ENCODE peak calls at places on chromosomes 12 and 14, in six cellular contexts. One of them, this sample, is unnamed.
A peak's percentile ranks its signal among the peaks of the same experiment; 100 is the strongest.

GRCh38 chr14:85599939-85600338 is 70.0 kb downstream of the FLRT2 start:
- DNase-seq in bronchial epithelial cell: peak; percentile 27
- DNase-seq in right lobe of liver: no peak
- DNase-seq in keratinocyte: no peak
- DNase-seq in endothelial cell: no peak
- DNase-seq in HFFc6: peak; percentile 60
- DNase-seq in this sample: peak; percentile 21

GRCh38 chr14:51472881-51473280 is 178.8 kb upstream of the FRMD6 start:
- DNase-seq in bronchial epithelial cell: peak; percentile 52
- DNase-seq in right lobe of liver: no peak
- DNase-seq in endothelial cell: no peak
- DNase-seq in HFFc6: peak; percentile 14
- DNase-seq in keratinocyte: no peak
- DNase-seq in this sample: no peak

GRCh38 chr14:44995770-44996294 is 33.8 kb downstream of the TOGARAM1 start:
- DNase-seq in keratinocyte: no peak
- DNase-seq in bronchial epithelial cell: no peak
- DNase-seq in HFFc6: no peak
- DNase-seq in right lobe of liver: no peak
- DNase-seq in endothelial cell: no peak
- DNase-seq in this sample: no peak

GRCh38 chr12:67151891-67152290 is 117.3 kb upstream of the CAND1 start:
- DNase-seq in keratinocyte: no peak
- DNase-seq in HFFc6: no peak
- DNase-seq in bronchial epithelial cell: no peak
- DNase-seq in right lobe of liver: no peak
- DNase-seq in endothelial cell: no peak
- DNase-seq in this sample: no peak

GRCh38 chr12:122963928-122964240 is 2.4 kb downstream of the ABCB9 start:
- DNase-seq in bronchial epithelial cell: no peak
- DNase-seq in endothelial cell: no peak
- DNase-seq in right lobe of liver: no peak
- DNase-seq in HFFc6: no peak
- DNase-seq in keratinocyte: no peak
- DNase-seq in this sample: no peak

GRCh38 chr12:10409387-10409786 is at the start of gene KLRC4:
- DNase-seq in HFFc6: no peak
- DNase-seq in keratinocyte: no peak
- DNase-seq in right lobe of liver: no peak
- DNase-seq in endothelial cell: no peak
- DNase-seq in bronchial epithelial cell: peak; percentile 58
- DNase-seq in this sample: no peak

GRCh38 chr12:106766393-106766826 is 8.1 kb upstream of the RIC8B start:
- DNase-seq in keratinocyte: no peak
- DNase-seq in endothelial cell: no peak
- DNase-seq in bronchial epithelial cell: no peak
- DNase-seq in HFFc6: no peak
- DNase-seq in right lobe of liver: peak; percentile 90
- DNase-seq in this sample: peak; percentile 10

GRCh38 chr14:74514471-74514932 is 20.9 kb downstream of the ISCA2 start:
- DNase-seq in endothelial cell: no peak
- DNase-seq in HFFc6: no peak
- DNase-seq in keratinocyte: no peak
- DNase-seq in bronchial epithelial cell: peak; percentile 60
- DNase-seq in right lobe of liver: no peak
- DNase-seq in this sample: no peak

GRCh38 chr12:93108958-93109357 is 179.9 kb upstream of the EEA1 start:
- DNase-seq in bronchial epithelial cell: no peak
- DNase-seq in endothelial cell: no peak
- DNase-seq in HFFc6: peak; percentile 31
- DNase-seq in keratinocyte: no peak
- DNase-seq in right lobe of liver: no peak
- DNase-seq in this sample: no peak

GRCh38 chr12:34391771-34392581 is 369.7 kb downstream of the ALG10 start:
- DNase-seq in right lobe of liver: peak; percentile 27
- DNase-seq in bronchial epithelial cell: no peak
- DNase-seq in endothelial cell: no peak
- DNase-seq in HFFc6: no peak
- DNase-seq in keratinocyte: no peak
- DNase-seq in this sample: no peak

GRCh38 chr12:124626841-124627502 is 59.6 kb upstream of the NCOR2 start:
- DNase-seq in keratinocyte: no peak
- DNase-seq in right lobe of liver: no peak
- DNase-seq in endothelial cell: no peak
- DNase-seq in bronchial epithelial cell: no peak
- DNase-seq in HFFc6: no peak
- DNase-seq in this sample: no peak

GRCh38 chr14:99592933-99593753 is 10.9 kb downstream of the CCDC85C start:
- DNase-seq in right lobe of liver: no peak
- DNase-seq in HFFc6: no peak
- DNase-seq in endothelial cell: no peak
- DNase-seq in keratinocyte: no peak
- DNase-seq in bronchial epithelial cell: no peak
- DNase-seq in this sample: no peak

GRCh38 chr14:88831285-88831684 is 6.8 kb downstream of the TTC8 start:
- DNase-seq in endothelial cell: no peak
- DNase-seq in bronchial epithelial cell: peak; percentile 89
- DNase-seq in HFFc6: peak; percentile 81
- DNase-seq in right lobe of liver: no peak
- DNase-seq in keratinocyte: peak; percentile 66
- DNase-seq in this sample: peak; percentile 89

GRCh38 chr12:45644521-45644920 is 85.0 kb upstream of the ARID2 start:
- DNase-seq in right lobe of liver: no peak
- DNase-seq in endothelial cell: no peak
- DNase-seq in bronchial epithelial cell: peak; percentile 92
- DNase-seq in keratinocyte: peak; percentile 85
- DNase-seq in HFFc6: peak; percentile 3
- DNase-seq in this sample: peak; percentile 70

GRCh38 chr14:59483360-59483759 is 848 bp downstream of the L3HYPDH start:
- DNase-seq in bronchial epithelial cell: peak; percentile 53
- DNase-seq in HFFc6: peak; percentile 47
- DNase-seq in keratinocyte: no peak
- DNase-seq in right lobe of liver: peak; percentile 45
- DNase-seq in endothelial cell: no peak
- DNase-seq in this sample: peak; percentile 50

GRCh38 chr14:99937475-99938244 is 127.6 kb upstream of the EVL start:
- DNase-seq in keratinocyte: no peak
- DNase-seq in bronchial epithelial cell: peak; percentile 26
- DNase-seq in right lobe of liver: no peak
- DNase-seq in HFFc6: no peak
- DNase-seq in endothelial cell: no peak
- DNase-seq in this sample: no peak

GRCh38 chr12:124328116-124328515 is 33.2 kb downstream of the RFLNA start:
- DNase-seq in right lobe of liver: no peak
- DNase-seq in endothelial cell: no peak
- DNase-seq in bronchial epithelial cell: no peak
- DNase-seq in HFFc6: no peak
- DNase-seq in keratinocyte: no peak
- DNase-seq in this sample: no peak

GRCh38 chr12:8452976-8453616 is 2.7 kb upstream of the CLEC6A start:
- DNase-seq in endothelial cell: no peak
- DNase-seq in bronchial epithelial cell: no peak
- DNase-seq in keratinocyte: no peak
- DNase-seq in right lobe of liver: no peak
- DNase-seq in HFFc6: no peak
- DNase-seq in this sample: no peak

GRCh38 chr14:61489932-61490331 is 168.6 kb downstream of the PRKCH start:
- DNase-seq in bronchial epithelial cell: no peak
- DNase-seq in HFFc6: no peak
- DNase-seq in keratinocyte: no peak
- DNase-seq in right lobe of liver: peak; percentile 77
- DNase-seq in endothelial cell: no peak
- DNase-seq in this sample: peak; percentile 91

GRCh38 chr14:80867798-80868197 is 73.7 kb downstream of the CEP128 start:
- DNase-seq in keratinocyte: no peak
- DNase-seq in right lobe of liver: no peak
- DNase-seq in bronchial epithelial cell: no peak
- DNase-seq in endothelial cell: no peak
- DNase-seq in HFFc6: no peak
- DNase-seq in this sample: no peak

GRCh38 chr12:32176606-32177005 is 70.0 kb downstream of the BICD1 start:
- DNase-seq in right lobe of liver: no peak
- DNase-seq in endothelial cell: no peak
- DNase-seq in HFFc6: no peak
- DNase-seq in bronchial epithelial cell: no peak
- DNase-seq in keratinocyte: no peak
- DNase-seq in this sample: no peak

GRCh38 chr12:95593266-95593871 is 42.1 kb upstream of the USP44 start:
- DNase-seq in right lobe of liver: no peak
- DNase-seq in HFFc6: no peak
- DNase-seq in bronchial epithelial cell: no peak
- DNase-seq in keratinocyte: no peak
- DNase-seq in endothelial cell: no peak
- DNase-seq in this sample: no peak

GRCh38 chr12:64347630-64348029 is 42.9 kb downstream of the C12orf56 start:
- DNase-seq in keratinocyte: no peak
- DNase-seq in endothelial cell: no peak
- DNase-seq in bronchial epithelial cell: no peak
- DNase-seq in HFFc6: no peak
- DNase-seq in right lobe of liver: no peak
- DNase-seq in this sample: no peak

GRCh38 chr14:58243790-58244555 is 670 bp upstream of the PSMA3 start:
- DNase-seq in endothelial cell: no peak
- DNase-seq in HFFc6: no peak
- DNase-seq in keratinocyte: no peak
- DNase-seq in right lobe of liver: no peak
- DNase-seq in bronchial epithelial cell: peak; percentile 62
- DNase-seq in this sample: peak; percentile 40

GRCh38 chr14:101359221-101360044 is 201.9 kb upstream of the DIO3 start:
- DNase-seq in bronchial epithelial cell: no peak
- DNase-seq in right lobe of liver: no peak
- DNase-seq in HFFc6: peak; percentile 1
- DNase-seq in endothelial cell: no peak
- DNase-seq in keratinocyte: no peak
- DNase-seq in this sample: no peak

GRCh38 chr12:21296751-21297406 is 37.8 kb downstream of the SLCO1A2 start:
- DNase-seq in right lobe of liver: no peak
- DNase-seq in bronchial epithelial cell: peak; percentile 8
- DNase-seq in keratinocyte: no peak
- DNase-seq in HFFc6: peak; percentile 6
- DNase-seq in endothelial cell: no peak
- DNase-seq in this sample: peak; percentile 26

DNA sequence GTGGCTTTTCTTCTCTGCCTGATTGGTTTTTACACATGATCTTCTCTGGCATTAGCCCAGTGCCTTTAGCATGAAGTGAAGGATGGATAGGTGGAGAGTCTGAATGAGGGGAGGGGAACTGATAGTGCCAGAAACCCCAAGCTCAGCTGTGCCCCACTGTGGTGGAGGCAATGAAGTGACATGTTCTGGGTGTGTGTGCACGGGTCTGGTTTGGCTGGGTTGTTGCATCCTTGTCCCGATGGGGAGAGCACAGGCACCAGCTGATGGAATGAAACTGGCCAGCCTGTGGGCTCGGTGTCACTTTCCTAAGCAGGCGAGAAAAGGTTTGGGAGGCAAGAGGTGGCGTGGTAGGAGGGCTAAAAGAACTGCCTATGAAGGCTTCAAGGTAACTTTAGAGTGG is 65.3 kb downstream of the CACNA1C start:
- DNase-seq in keratinocyte: no peak
- DNase-seq in HFFc6: no peak
- DNase-seq in bronchial epithelial cell: no peak
- DNase-seq in endothelial cell: no peak
- DNase-seq in right lobe of liver: no peak
- DNase-seq in this sample: no peak
- TF ChIP-seq CTCF in keratinocyte: no peak
- TF ChIP-seq CTCF in HFFc6: no peak
- TF ChIP-seq CTCF in bronchial epithelial cell: no peak
- TF ChIP-seq CTCF in endothelial cell: no peak
- TF ChIP-seq CTCF in right lobe of liver: no peak
- TF ChIP-seq CTCF in this sample: no peak

GRCh38 chr12:116009805-116010204 is 267.7 kb downstream of the MED13L start:
- DNase-seq in HFFc6: no peak
- DNase-seq in right lobe of liver: no peak
- DNase-seq in keratinocyte: no peak
- DNase-seq in bronchial epithelial cell: no peak
- DNase-seq in endothelial cell: no peak
- DNase-seq in this sample: peak; percentile 2
- TF ChIP-seq CTCF in HFFc6: peak; percentile 72
- TF ChIP-seq CTCF in right lobe of liver: no peak
- TF ChIP-seq CTCF in keratinocyte: peak; percentile 42
- TF ChIP-seq CTCF in bronchial epithelial cell: peak; percentile 29
- TF ChIP-seq CTCF in endothelial cell: peak; percentile 72
- TF ChIP-seq CTCF in this sample: peak; percentile 38

DNA sequence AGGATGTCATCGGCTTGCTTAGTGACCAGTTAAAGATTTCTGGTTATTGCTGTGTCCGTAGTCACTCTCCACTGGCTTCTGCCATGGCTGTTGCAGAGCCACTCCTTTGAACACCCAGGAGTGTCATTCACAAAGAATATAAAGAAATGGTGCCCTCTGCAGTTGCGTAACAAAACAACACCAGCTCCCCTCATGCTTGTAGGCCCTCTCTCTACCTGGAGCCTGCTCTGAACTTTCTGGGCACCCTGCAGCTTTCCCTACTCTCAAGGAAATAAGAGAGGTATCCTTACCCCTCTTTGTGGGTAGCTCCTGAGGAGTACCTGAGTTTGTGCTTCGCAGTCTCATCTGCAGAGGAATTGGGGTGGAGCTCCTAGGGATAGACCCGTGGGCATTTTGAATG is 97.3 kb upstream of the TMEM260 start:
- DNase-seq in endothelial cell: peak; percentile 47
- DNase-seq in bronchial epithelial cell: peak; percentile 13
- DNase-seq in HFFc6: no peak
- DNase-seq in right lobe of liver: no peak
- DNase-seq in keratinocyte: no peak
- DNase-seq in this sample: peak; percentile 27
- TF ChIP-seq CTCF in endothelial cell: peak; percentile 51
- TF ChIP-seq CTCF in bronchial epithelial cell: peak; percentile 17
- TF ChIP-seq CTCF in HFFc6: peak; percentile 46
- TF ChIP-seq CTCF in right lobe of liver: no peak
- TF ChIP-seq CTCF in keratinocyte: peak; percentile 12
- TF ChIP-seq CTCF in this sample: no peak

DNA sequence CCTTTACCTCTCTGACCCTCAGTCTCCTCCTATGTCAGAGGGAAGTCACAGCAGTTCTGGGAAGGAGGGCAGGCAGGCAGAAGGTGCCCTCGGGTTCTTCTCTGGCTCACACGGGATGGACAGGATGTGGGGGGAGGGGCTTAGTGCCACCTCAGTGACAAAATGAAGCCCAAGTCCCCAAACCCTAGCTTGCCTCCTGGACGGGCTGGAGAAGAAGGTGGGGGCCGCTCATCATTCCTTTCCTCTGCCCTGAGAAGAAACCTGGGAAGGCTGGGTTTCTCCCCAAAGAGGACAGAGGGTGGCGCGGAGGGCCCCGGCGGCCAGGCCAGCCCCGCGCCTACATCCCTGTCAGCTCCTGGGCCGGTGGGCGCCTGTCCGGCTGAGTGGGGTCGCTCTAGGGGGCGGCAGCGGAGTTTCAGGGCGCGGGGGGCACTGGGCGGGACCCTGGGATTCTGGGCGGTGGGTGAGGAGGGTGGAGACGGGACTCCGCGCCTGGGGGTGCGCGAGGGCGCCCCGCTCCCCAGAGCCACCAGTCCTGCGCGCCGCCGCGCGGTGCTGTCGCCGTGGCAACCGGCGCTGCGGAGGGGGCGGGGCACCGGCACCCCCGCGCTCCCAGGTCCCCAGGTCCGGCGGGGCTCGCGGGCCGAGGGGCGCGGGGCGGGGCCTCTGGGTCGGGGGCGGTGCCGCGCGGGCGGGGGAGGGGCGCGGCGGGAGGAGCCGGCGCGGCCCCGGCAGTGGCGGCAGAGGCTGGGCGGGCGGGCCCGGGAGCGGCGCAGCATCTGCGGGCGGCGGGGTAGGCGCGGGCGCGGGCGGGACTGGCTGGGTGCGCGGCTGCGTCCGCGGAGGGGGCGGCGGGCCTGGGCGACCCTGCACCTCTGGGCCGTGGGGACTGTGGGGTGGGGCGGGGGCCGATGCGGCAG is at the start of gene TMEM121:
- DNase-seq in HFFc6: no peak
- DNase-seq in endothelial cell: peak; percentile 30
- DNase-seq in bronchial epithelial cell: no peak
- DNase-seq in right lobe of liver: no peak
- DNase-seq in keratinocyte: no peak
- DNase-seq in this sample: no peak
- TF ChIP-seq CTCF in HFFc6: peak; percentile 9
- TF ChIP-seq CTCF in endothelial cell: no peak
- TF ChIP-seq CTCF in bronchial epithelial cell: no peak
- TF ChIP-seq CTCF in right lobe of liver: no peak
- TF ChIP-seq CTCF in keratinocyte: no peak
- TF ChIP-seq CTCF in this sample: no peak